ENCODE peak calls at places on chromosomes 4 and X, in seven cellular contexts. W is bronchial epithelial cell, X is GM06990, E is DMS153, Q is HCT116, F is GM18507, G is fibroblast of the aortic adventitia. J is an unnamed sample.

GRCh38 chr4:128461300-128462103 is 173.9 kb upstream of the PGRMC2 start:
- DNase-seq in W (peak; percentile 40), X (no peak), E (peak; percentile 3), Q (no peak), F (no peak), G (peak; percentile 87), J (peak; percentile 76)

GRCh38 chr4:33715996-33716395 is 2528.3 kb downstream of the ARAP2 start:
- DNase-seq in W (peak; percentile 59), X (no peak), E (no peak), Q (no peak), F (no peak), G (peak; percentile 76), J (peak; percentile 34)

GRCh38 chr4:1768367-1769034 is 24.6 kb upstream of the FGFR3 start:
- DNase-seq in W (no peak), X (no peak), E (no peak), Q (no peak), F (no peak), G (no peak), J (no peak)

GRCh38 chrX:53071604-53072417 is 10.4 kb upstream of the TSPYL2 start:
- DNase-seq in W (peak; percentile 52), X (peak; percentile 76), E (peak; percentile 37), Q (peak; percentile 50), F (no peak), G (peak; percentile 66), J (peak; percentile 77)

GRCh38 chr4:42588909-42589308 is 68.0 kb downstream of the ATP8A1 start:
- DNase-seq in W (no peak), X (no peak), E (no peak), Q (no peak), F (no peak), G (no peak), J (peak; percentile 91)

GRCh38 chrX:155056877-155057792 is 13.8 kb downstream of the CMC4 start:
- DNase-seq in W (peak; percentile 60), X (peak; percentile 50), E (peak; percentile 65), Q (peak; percentile 51), F (peak; percentile 9), G (peak; percentile 76), J (peak; percentile 68)

GRCh38 chr4:70564033-70564432 is 28.0 kb upstream of the AMBN start:
- DNase-seq in W (no peak), X (no peak), E (peak; percentile 42), Q (no peak), F (no peak), G (no peak), J (no peak)

GRCh38 chrX:13087322-13088154 is 43.1 kb upstream of the FAM9C start:
- DNase-seq in W (peak; percentile 85), X (peak; percentile 83), E (no peak), Q (no peak), F (no peak), G (peak; percentile 31), J (peak; percentile 47)

GRCh38 chr4:115113382-115114106 is at the start of gene NDST4:
- DNase-seq in W (peak; percentile 5), X (no peak), E (peak; percentile 80), Q (no peak), F (no peak), G (no peak), J (no peak)

GRCh38 chrX:23436875-23437274 is 102.2 kb downstream of the PTCHD1 start:
- DNase-seq in W (no peak), X (no peak), E (no peak), Q (no peak), F (no peak), G (no peak), J (no peak)

GRCh38 chr4:123340381-123340701 is 56.3 kb upstream of the SPRY1 start:
- DNase-seq in W (peak; percentile 98), X (no peak), E (no peak), Q (peak; percentile 34), F (no peak), G (peak; percentile 89), J (no peak)

GRCh38 chr4:82798168-82799005 is at the start of gene SCD5:
- DNase-seq in W (peak; percentile 44), X (peak; percentile 73), E (peak; percentile 55), Q (peak; percentile 55), F (peak; percentile 85), G (peak; percentile 86), J (peak; percentile 15)

GRCh38 chr4:80202784-80203553 is 5.7 kb downstream of the PRDM8 start:
- DNase-seq in W (no peak), X (peak; percentile 75), E (peak; percentile 24), Q (no peak), F (no peak), G (no peak), J (peak; percentile 42)

GRCh38 chr4:93370256-93370655 is 458.3 kb upstream of the ATOH1 start:
- DNase-seq in W (no peak), X (no peak), E (no peak), Q (no peak), F (no peak), G (no peak), J (no peak)

GRCh38 chrX:131783555-131784338 is 239.4 kb upstream of the STK26 start:
- DNase-seq in W (no peak), X (peak; percentile 48), E (no peak), Q (no peak), F (no peak), G (peak; percentile 97), J (no peak)

GRCh38 chr4:85747871-85748491 is 273.0 kb downstream of the ARHGAP24 start:
- DNase-seq in W (peak; percentile 80), X (peak; percentile 20), E (peak; percentile 83), Q (peak; percentile 73), F (no peak), G (peak; percentile 93), J (peak; percentile 85)

GRCh38 chr4:188941524-188942109 is 802.4 kb downstream of the TRIML1 start:
- DNase-seq in W (peak; percentile 100), X (no peak), E (no peak), Q (peak; percentile 95), F (no peak), G (peak; percentile 78), J (peak; percentile 72)

GRCh38 chrX:107135076-107135964 is 16.7 kb upstream of the RBM41 start:
- DNase-seq in W (peak; percentile 85), X (no peak), E (no peak), Q (peak; percentile 78), F (no peak), G (peak; percentile 75), J (peak; percentile 67)

GRCh38 chrX:111445485-111445884 is 33.5 kb upstream of the DCX start:
- DNase-seq in W (peak; percentile 49), X (peak; percentile 3), E (peak; percentile 20), Q (peak; percentile 15), F (no peak), G (peak; percentile 46), J (peak; percentile 60)

GRCh38 chr4:168844261-168845039 is 165.6 kb downstream of the CBR4 start:
- DNase-seq in W (no peak), X (no peak), E (no peak), Q (no peak), F (no peak), G (peak; percentile 33), J (no peak)

GRCh38 chr4:152748619-152749018 is 30.9 kb downstream of the TIGD4 start:
- DNase-seq in W (no peak), X (no peak), E (no peak), Q (no peak), F (no peak), G (no peak), J (no peak)

GRCh38 chr4:188423039-188423438 is 283.8 kb downstream of the TRIML1 start:
- DNase-seq in W (peak; percentile 72), X (no peak), E (no peak), Q (no peak), F (no peak), G (no peak), J (no peak)

GRCh38 chrX:76420237-76420636 is 7.3 kb upstream of the MAGEE1 start:
- DNase-seq in W (no peak), X (no peak), E (no peak), Q (no peak), F (no peak), G (no peak), J (no peak)

GRCh38 chr4:173519130-173520101 is 10.6 kb downstream of the HAND2 start:
- DNase-seq in W (no peak), X (no peak), E (no peak), Q (no peak), F (no peak), G (peak; percentile 58), J (no peak)

GRCh38 chr4:5217411-5217810 is 166.1 kb downstream of the STK32B start:
- DNase-seq in W (no peak), X (no peak), E (no peak), Q (no peak), F (no peak), G (no peak), J (no peak)

GRCh38 chrX:36908801-36909403 is 99.3 kb upstream of the FAM47C start:
- DNase-seq in W (peak; percentile 39), X (no peak), E (no peak), Q (peak; percentile 4), F (no peak), G (peak; percentile 31), J (peak; percentile 57)

GRCh38 chr4:40193018-40193571 is 3.7 kb upstream of the RHOH start:
- DNase-seq in W (no peak), X (peak; percentile 78), E (no peak), Q (no peak), F (no peak), G (no peak), J (no peak)

GRCh38 chr4:173735055-173735454 is 205.0 kb upstream of the HAND2 start:
- DNase-seq in W (peak; percentile 6), X (no peak), E (no peak), Q (no peak), F (no peak), G (peak; percentile 81), J (no peak)

GRCh38 chr4:153594208-153594607 is 89.9 kb upstream of the TLR2 start:
- DNase-seq in W (peak; percentile 40), X (no peak), E (no peak), Q (no peak), F (no peak), G (peak; percentile 54), J (peak; percentile 86)

GRCh38 chrX:110037181-110037580 is 34.3 kb downstream of the TMEM164 start:
- DNase-seq in W (peak; percentile 48), X (no peak), E (no peak), Q (no peak), F (no peak), G (no peak), J (no peak)

GRCh38 chr4:154329268-154329858 is 162.2 kb downstream of the DCHS2 start:
- DNase-seq in W (peak; percentile 43), X (no peak), E (no peak), Q (no peak), F (no peak), G (peak; percentile 44), J (peak; percentile 80)

GRCh38 chr4:174521800-174522182 is 497 bp downstream of the HPGD start:
- DNase-seq in W (peak; percentile 35), X (peak; percentile 4), E (peak; percentile 19), Q (no peak), F (no peak), G (no peak), J (peak; percentile 77)

GRCh38 chrX:145919400-145919799 is 101.8 kb downstream of the SLITRK2 start:
- DNase-seq in W (no peak), X (no peak), E (no peak), Q (no peak), F (no peak), G (no peak), J (no peak)

GRCh38 chr4:7962609-7963508 is 23.2 kb upstream of the AFAP1 start:
- DNase-seq in W (no peak), X (no peak), E (no peak), Q (no peak), F (no peak), G (no peak), J (no peak)

GRCh38 chr4:31968842-31969241 is 1248.7 kb downstream of the PCDH7 start:
- DNase-seq in W (no peak), X (no peak), E (no peak), Q (no peak), F (no peak), G (no peak), J (no peak)

GRCh38 chrX:24242649-24243556 is 71.0 kb downstream of the SUPT20HL2 start:
- DNase-seq in W (no peak), X (peak; percentile 48), E (no peak), Q (no peak), F (no peak), G (peak; percentile 93), J (no peak)

GRCh38 chrX:15607067-15607466 is 6.3 kb upstream of the ACE2 start:
- DNase-seq in W (peak; percentile 8), X (no peak), E (no peak), Q (no peak), F (no peak), G (no peak), J (no peak)

GRCh38 chr4:81757706-81758105 is 286.0 kb upstream of the RASGEF1B start:
- DNase-seq in W (no peak), X (no peak), E (peak; percentile 84), Q (no peak), F (no peak), G (no peak), J (peak; percentile 37)

J was measured in OCI-M1.